ENCODE peak calls at places on chromosome 15, in five cellular contexts. One of them, this sample, is unnamed.

GRCh38 chr15:60589728-60590127 is 110.8 kb upstream of the ICE2 start:
- DNase-seq in IMR-90: peak
- DNase-seq in adrenal gland: no peak
- DNase-seq in suprapubic skin: no peak
- DNase-seq in sigmoid colon: no peak
- DNase-seq in this sample: no peak

GRCh38 chr15:77456746-77457618 is 36.3 kb downstream of the HMG20A start:
- DNase-seq in IMR-90: peak
- DNase-seq in adrenal gland: no peak
- DNase-seq in suprapubic skin: no peak
- DNase-seq in sigmoid colon: no peak
- DNase-seq in this sample: no peak

GRCh38 chr15:65312400-65312916 is 8.0 kb downstream of the RNU5B-1 start:
- DNase-seq in IMR-90: no peak
- DNase-seq in adrenal gland: peak
- DNase-seq in suprapubic skin: no peak
- DNase-seq in sigmoid colon: no peak
- DNase-seq in this sample: no peak

GRCh38 chr15:40871749-40872617 is 2.1 kb downstream of the RHOV start:
- DNase-seq in IMR-90: no peak
- DNase-seq in adrenal gland: no peak
- DNase-seq in suprapubic skin: no peak
- DNase-seq in sigmoid colon: no peak
- DNase-seq in this sample: no peak

GRCh38 chr15:48395532-48396011 is 64.3 kb downstream of the DUT start:
- DNase-seq in IMR-90: peak
- DNase-seq in adrenal gland: no peak
- DNase-seq in suprapubic skin: peak
- DNase-seq in sigmoid colon: peak
- DNase-seq in this sample: peak

GRCh38 chr15:78571382-78571781 is 6.1 kb downstream of the CHRNA5 start:
- DNase-seq in IMR-90: no peak
- DNase-seq in adrenal gland: no peak
- DNase-seq in suprapubic skin: no peak
- DNase-seq in sigmoid colon: no peak
- DNase-seq in this sample: no peak

GRCh38 chr15:65383456-65383855 is 5.7 kb upstream of the IGDCC3 start:
- DNase-seq in IMR-90: no peak
- DNase-seq in adrenal gland: no peak
- DNase-seq in suprapubic skin: no peak
- DNase-seq in sigmoid colon: no peak
- DNase-seq in this sample: no peak

GRCh38 chr15:77329202-77329601 is 90.7 kb downstream of the PEAK1 start:
- DNase-seq in IMR-90: no peak
- DNase-seq in adrenal gland: no peak
- DNase-seq in suprapubic skin: no peak
- DNase-seq in sigmoid colon: no peak
- DNase-seq in this sample: no peak

GRCh38 chr15:45573961-45574629 is 13.1 kb upstream of the BLOC1S6 start:
- DNase-seq in IMR-90: no peak
- DNase-seq in adrenal gland: no peak
- DNase-seq in suprapubic skin: no peak
- DNase-seq in sigmoid colon: no peak
- DNase-seq in this sample: no peak
- TF ChIP-seq CTCF in IMR-90: peak
- TF ChIP-seq CTCF in adrenal gland: no peak
- TF ChIP-seq CTCF in suprapubic skin: no peak
- TF ChIP-seq CTCF in sigmoid colon: no peak
- TF ChIP-seq CTCF in this sample: no peak

DNA sequence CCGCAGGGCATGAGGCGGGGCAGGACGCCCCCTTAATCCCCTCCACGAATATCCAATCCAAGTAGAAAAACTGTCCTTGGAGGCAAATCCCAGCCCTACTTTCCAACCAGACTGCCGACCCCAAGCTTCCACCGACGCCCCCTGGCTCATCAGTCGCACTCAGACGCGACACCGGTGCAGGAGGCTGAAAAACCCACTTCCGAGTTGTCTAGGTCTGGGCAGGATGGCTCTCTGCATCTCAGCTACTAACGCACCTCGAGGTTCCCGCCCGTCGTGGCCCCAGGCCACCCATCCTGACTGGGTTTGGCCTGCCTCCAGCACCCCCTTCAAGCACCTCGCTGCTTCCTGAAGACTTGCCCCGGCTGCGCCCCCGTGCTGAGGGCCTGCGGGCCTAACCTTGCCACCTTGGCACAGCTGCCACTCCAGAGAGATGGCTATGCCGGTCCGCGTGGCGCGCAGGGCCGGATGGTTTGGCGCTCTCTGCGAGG is 15.5 kb downstream of the RGMA start:
- DNase-seq in IMR-90: no peak
- DNase-seq in adrenal gland: no peak
- DNase-seq in suprapubic skin: peak
- DNase-seq in sigmoid colon: peak
- DNase-seq in this sample: no peak
- H3K4me3 ChIP-seq in IMR-90: peak
- H3K4me3 ChIP-seq in adrenal gland: no peak
- H3K4me3 ChIP-seq in suprapubic skin: peak
- H3K4me3 ChIP-seq in sigmoid colon: peak
- H3K4me3 ChIP-seq in this sample: peak

DNA sequence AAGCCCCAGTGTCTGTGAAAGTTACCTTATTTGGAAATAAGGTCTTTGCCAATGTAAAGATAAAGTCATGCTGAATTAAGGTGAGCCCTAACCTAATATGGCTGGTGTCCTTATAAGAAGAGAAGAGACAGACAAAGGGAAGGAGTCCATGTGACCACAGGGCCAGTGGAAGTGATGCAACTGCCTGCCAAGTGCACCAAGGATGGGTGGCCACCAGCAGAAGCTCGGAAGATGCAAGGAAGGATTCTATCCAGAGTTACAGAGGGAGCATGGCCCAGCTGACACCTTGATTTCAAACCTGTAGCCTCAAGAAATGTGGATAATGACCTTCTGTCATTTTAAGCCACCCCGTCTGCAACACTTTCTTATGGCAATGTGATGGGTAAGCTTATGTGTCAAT is 35.3 kb upstream of the PGPEP1L start:
- DNase-seq in IMR-90: no peak
- DNase-seq in adrenal gland: no peak
- DNase-seq in suprapubic skin: no peak
- DNase-seq in sigmoid colon: no peak
- DNase-seq in this sample: no peak
- TF ChIP-seq POLR2A in IMR-90: no peak
- TF ChIP-seq POLR2A in adrenal gland: no peak
- TF ChIP-seq POLR2A in suprapubic skin: no peak
- TF ChIP-seq POLR2A in sigmoid colon: no peak
- TF ChIP-seq POLR2A in this sample: no peak

GRCh38 chr15:31214158-31214863 is 112.3 kb upstream of the KLF13 start:
- DNase-seq in IMR-90: no peak
- DNase-seq in adrenal gland: no peak
- DNase-seq in suprapubic skin: no peak
- DNase-seq in sigmoid colon: no peak
- DNase-seq in this sample: peak
- TF ChIP-seq CTCF in IMR-90: no peak
- TF ChIP-seq CTCF in adrenal gland: no peak
- TF ChIP-seq CTCF in suprapubic skin: no peak
- TF ChIP-seq CTCF in sigmoid colon: no peak
- TF ChIP-seq CTCF in this sample: no peak

GRCh38 chr15:80990955-80991354 is 1.3 kb upstream of the MESD start:
- DNase-seq in IMR-90: no peak
- DNase-seq in adrenal gland: no peak
- DNase-seq in suprapubic skin: no peak
- DNase-seq in sigmoid colon: no peak
- DNase-seq in this sample: no peak
- H3K4me3 ChIP-seq in IMR-90: no peak
- H3K4me3 ChIP-seq in adrenal gland: no peak
- H3K4me3 ChIP-seq in suprapubic skin: no peak
- H3K4me3 ChIP-seq in sigmoid colon: no peak
- H3K4me3 ChIP-seq in this sample: no peak

DNA sequence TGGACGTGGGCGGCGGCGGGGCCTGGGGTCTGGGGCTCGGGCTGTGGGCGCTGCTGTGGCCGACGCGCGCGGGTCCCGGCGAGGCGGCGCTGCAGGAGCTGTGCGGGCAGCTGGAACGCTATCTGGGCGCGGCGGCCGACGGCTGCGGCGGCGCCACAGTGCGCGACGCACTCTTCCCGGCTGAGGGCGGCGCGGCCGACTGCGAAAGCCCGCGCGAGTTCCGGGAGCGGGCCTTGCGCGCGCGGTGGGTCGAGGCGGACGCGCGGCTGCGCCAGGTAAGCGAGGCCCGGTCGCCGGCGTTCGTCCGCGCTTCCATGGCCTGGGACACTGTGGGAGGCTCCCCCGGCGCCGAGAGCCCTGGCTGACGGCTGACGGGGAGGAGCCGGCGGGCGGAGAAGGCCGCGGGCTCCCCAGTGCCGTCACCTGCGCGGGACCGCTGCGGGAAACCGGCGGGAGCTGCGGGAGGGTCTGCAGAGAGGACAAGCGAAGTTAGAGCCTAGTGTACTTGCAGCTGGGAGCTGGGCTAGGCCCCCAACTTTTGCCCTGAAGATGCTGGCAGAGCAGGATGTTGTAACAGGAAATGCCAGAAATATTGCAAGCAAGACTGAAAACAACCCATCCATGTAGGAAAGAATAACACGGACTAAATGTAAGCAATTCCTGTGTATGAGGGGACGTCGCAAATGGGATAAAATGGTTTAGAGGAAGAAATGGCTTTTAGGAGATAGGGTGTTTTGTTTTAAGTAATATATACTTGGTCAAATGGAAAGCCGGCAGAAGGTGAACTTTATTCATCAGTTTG is 834 bp downstream of the WHAMM start:
- DNase-seq in IMR-90: peak
- DNase-seq in adrenal gland: peak
- DNase-seq in suprapubic skin: peak
- DNase-seq in sigmoid colon: peak
- DNase-seq in this sample: no peak
- TF ChIP-seq POLR2A in IMR-90: no peak
- TF ChIP-seq POLR2A in adrenal gland: peak
- TF ChIP-seq POLR2A in suprapubic skin: no peak
- TF ChIP-seq POLR2A in sigmoid colon: no peak
- TF ChIP-seq POLR2A in this sample: no peak

GRCh38 chr15:98648654-98649537 is 557 bp downstream of the IGF1R start:
- DNase-seq in IMR-90: peak
- DNase-seq in adrenal gland: peak
- DNase-seq in suprapubic skin: no peak
- DNase-seq in sigmoid colon: peak
- DNase-seq in this sample: no peak
- TF ChIP-seq CTCF in IMR-90: no peak
- TF ChIP-seq CTCF in adrenal gland: no peak
- TF ChIP-seq CTCF in suprapubic skin: no peak
- TF ChIP-seq CTCF in sigmoid colon: no peak
- TF ChIP-seq CTCF in this sample: no peak

GRCh38 chr15:80151576-80151975 is 1.2 kb upstream of the FAH start:
- DNase-seq in IMR-90: no peak
- DNase-seq in adrenal gland: no peak
- DNase-seq in suprapubic skin: no peak
- DNase-seq in sigmoid colon: no peak
- DNase-seq in this sample: peak
- H3K4me3 ChIP-seq in IMR-90: no peak
- H3K4me3 ChIP-seq in adrenal gland: no peak
- H3K4me3 ChIP-seq in suprapubic skin: no peak
- H3K4me3 ChIP-seq in sigmoid colon: no peak
- H3K4me3 ChIP-seq in this sample: no peak

DNA sequence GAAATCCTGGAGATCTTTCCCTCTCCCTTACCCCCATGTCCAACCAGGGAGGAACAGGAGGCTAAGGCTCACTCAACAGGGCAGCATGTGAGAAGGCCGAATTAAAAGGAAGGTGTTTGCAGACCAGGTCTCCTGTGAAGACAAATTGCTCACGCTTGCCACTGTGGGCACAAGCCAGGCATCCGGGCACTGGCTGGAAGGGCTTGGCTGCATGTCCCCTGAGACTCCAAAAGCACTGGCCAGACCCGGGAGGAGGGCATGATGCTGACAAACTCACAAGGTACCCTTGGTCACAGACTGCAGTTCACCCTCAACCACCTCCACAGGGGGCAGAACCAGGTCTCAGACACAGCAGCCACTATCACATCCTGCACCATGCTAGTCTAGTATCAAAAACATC is 113.7 kb upstream of the NSMCE3 start:
- DNase-seq in IMR-90: no peak
- DNase-seq in adrenal gland: no peak
- DNase-seq in suprapubic skin: no peak
- DNase-seq in sigmoid colon: no peak
- DNase-seq in this sample: no peak
- TF ChIP-seq POLR2A in IMR-90: no peak
- TF ChIP-seq POLR2A in adrenal gland: no peak
- TF ChIP-seq POLR2A in suprapubic skin: no peak
- TF ChIP-seq POLR2A in sigmoid colon: no peak
- TF ChIP-seq POLR2A in this sample: no peak